ENCODE peak calls at places on chromosome 1, in seven cellular contexts. N is Calu3; U is GM19239; R is lower lobe of right lung; H is neural progenitor cell; P is stimulated activated CD4-positive, alpha-beta T cell treated with anti-CD3 and anti-CD28 coated beads, Interleukin-12 subunit alpha, Interleukin-12 subunit beta, amount 100 ng/mL, for 4 hours; I is A549. L is an unnamed sample.

GRCh38 chr1:180150982-180151381 is 3.7 kb upstream of the QSOX1 start:
- DNase-seq in N (no peak), U (no peak), R (no peak), H (no peak), P (no peak), I (no peak), L (no peak)

GRCh38 chr1:26027716-26028489 is 6.3 kb downstream of the EXTL1 start:
- DNase-seq in N (no peak), U (no peak), R (no peak), H (no peak), P (no peak), I (no peak), L (no peak)

GRCh38 chr1:145963218-145964019 is 956 bp downstream of the ANKRD34A start:
- DNase-seq in N (no peak), U (no peak), R (no peak), H (no peak), P (no peak), I (no peak), L (no peak)

GRCh38 chr1:83673287-83673686 is 325.6 kb downstream of the TTLL7 start:
- DNase-seq in N (no peak), U (no peak), R (no peak), H (no peak), P (no peak), I (no peak), L (no peak)

GRCh38 chr1:205179842-205180241 is 31.7 kb downstream of the DSTYK start:
- DNase-seq in N (no peak), U (no peak), R (no peak), H (no peak), P (no peak), I (no peak), L (no peak)

GRCh38 chr1:8629241-8630091 is 188.0 kb downstream of the RERE start:
- DNase-seq in N (no peak), U (peak; percentile 35), R (no peak), H (no peak), P (no peak), I (no peak), L (no peak)

GRCh38 chr1:17199267-17200044 is 5.5 kb upstream of the PADI1 start:
- DNase-seq in N (no peak), U (no peak), R (no peak), H (no peak), P (no peak), I (no peak), L (no peak)

GRCh38 chr1:71365451-71365850 is 284.6 kb upstream of the ZRANB2 start:
- DNase-seq in N (no peak), U (no peak), R (no peak), H (no peak), P (no peak), I (no peak), L (no peak)

GRCh38 chr1:115826642-115827041 is 14.3 kb downstream of the NHLH2 start:
- DNase-seq in N (no peak), U (no peak), R (no peak), H (no peak), P (no peak), I (no peak), L (no peak)

GRCh38 chr1:83011270-83011669 is 987.7 kb downstream of the TTLL7 start:
- DNase-seq in N (no peak), U (no peak), R (no peak), H (no peak), P (no peak), I (no peak), L (no peak)

GRCh38 chr1:206805357-206805756 is 33.1 kb upstream of the IL10 start:
- DNase-seq in N (no peak), U (no peak), R (no peak), H (no peak), P (no peak), I (no peak), L (no peak)

GRCh38 chr1:49085079-49085478 is 308.4 kb upstream of the BEND5 start:
- DNase-seq in N (no peak), U (no peak), R (no peak), H (no peak), P (no peak), I (no peak), L (no peak)

GRCh38 chr1:1678581-1679380 is 13.8 kb downstream of the SLC35E2B start:
- DNase-seq in N (peak; percentile 12), U (peak; percentile 68), R (peak; percentile 34), H (no peak), P (peak; percentile 46), I (peak; percentile 12), L (peak; percentile 30)

GRCh38 chr1:224430511-224431113 is 4.0 kb downstream of the WDR26 start:
- DNase-seq in N (peak; percentile 44), U (peak; percentile 51), R (no peak), H (no peak), P (no peak), I (peak; percentile 41), L (no peak)

L was measured in left ventricle myocardium superior.